ENCODE peak calls at places on chromosomes 16 and 17, in five cellular contexts. W is H9; S is psoas muscle; G is CD8-positive, alpha-beta T cell; X is Peyer's patch. B is an unnamed sample. For H3K9me3 and H3K27me3, the result is how much of the 10 kb centered on the place peaks cover.

GRCh38 chr16:1133810-1134520 is 18.9 kb upstream of the CACNA1H start:
- DNase-seq in W (no peak), S (no peak), G (no peak), X (no peak), B (no peak)

GRCh38 chr16:69084301-69084700 is 21.2 kb upstream of the HAS3 start:
- DNase-seq in W (no peak), X (no peak), S (no peak), G (no peak), B (no peak)

GRCh38 chr16:19757762-19758595 is 39.9 kb downstream of the IQCK start:
- DNase-seq in X (no peak), G (no peak), W (no peak), S (no peak), B (no peak)

GRCh38 chr16:23469814-23470213 is 16.8 kb upstream of the COG7 start:
- DNase-seq in S (no peak), G (no peak), X (no peak), W (no peak), B (no peak)

GRCh38 chr16:47644166-47644565 is 183.0 kb downstream of the PHKB start:
- DNase-seq in G (no peak), X (no peak), S (no peak), W (no peak), B (no peak)

GRCh38 chr16:49701867-49702494 is 153.9 kb downstream of the ZNF423 start:
- DNase-seq in S (peak), W (peak), G (no peak), X (peak), B (peak)

GRCh38 chr17:57561072-57561861 is 183.8 kb downstream of the CCDC182 start:
- DNase-seq in W (no peak), X (no peak), G (no peak), S (no peak), B (no peak)

GRCh38 chr16:1450218-1450617 is 5.9 kb upstream of the CCDC154 start:
- DNase-seq in G (no peak), W (no peak), X (no peak), S (no peak), B (no peak)

GRCh38 chr17:13671771-13672170 is 70.0 kb upstream of the HS3ST3A1 start:
- DNase-seq in G (no peak), W (no peak), S (no peak), X (no peak), B (no peak)
- H3K9me3 ChIP-seq in G (under half), W (under half), S (under half), X (under half), B (under half)

DNA sequence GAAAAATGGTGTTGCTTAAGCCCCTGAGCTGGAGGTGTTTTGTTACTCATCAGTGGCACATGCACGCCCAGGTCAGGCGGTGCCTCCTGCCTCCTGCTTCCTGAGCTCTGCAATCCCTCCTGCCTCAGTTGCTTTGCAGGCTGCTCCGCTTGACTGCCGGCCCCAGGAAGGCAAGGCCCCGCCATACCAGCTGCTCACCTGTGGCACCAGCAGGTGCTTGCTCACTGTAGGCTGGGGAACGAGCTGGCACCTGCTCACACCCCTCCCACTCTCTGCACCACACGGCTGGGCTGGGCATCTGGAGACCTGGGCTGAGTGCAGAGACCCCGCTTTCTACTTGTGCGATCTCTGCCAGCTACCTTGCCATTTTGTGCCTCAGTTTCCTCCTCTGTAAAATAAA is 200.2 kb downstream of the RBFOX3 start:
- DNase-seq in G (no peak), X (no peak), S (no peak), W (no peak), B (no peak)
- H3K27me3 ChIP-seq in G (under half), X (under half), S (half or more), W (under half), B (under half)

DNA sequence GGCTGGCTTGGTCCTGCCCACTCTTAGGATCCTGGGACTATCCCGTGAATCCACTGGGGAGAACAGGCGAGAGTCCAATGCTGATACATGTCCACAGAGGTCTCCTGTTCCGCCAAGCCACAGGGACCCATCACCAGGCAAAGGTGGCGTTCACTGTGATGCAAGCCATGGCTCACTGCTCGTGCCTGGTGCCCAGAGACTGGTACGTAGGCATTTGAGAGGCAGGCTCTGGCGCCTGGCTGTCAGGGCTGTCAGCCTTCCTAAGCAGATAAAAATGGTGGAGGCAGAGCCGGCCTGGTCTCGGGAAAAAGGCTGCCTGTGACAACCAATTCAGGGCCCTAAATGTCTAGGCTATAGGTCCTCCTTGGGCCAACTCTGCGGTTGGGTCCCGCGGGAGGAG is 2329.0 kb downstream of the TP53TG3F start:
- DNase-seq in X (no peak), S (no peak), G (no peak), W (no peak), B (no peak)
- H3K9me3 ChIP-seq in X (under half), S (under half), G (under half), W (half or more), B (under half)

DNA sequence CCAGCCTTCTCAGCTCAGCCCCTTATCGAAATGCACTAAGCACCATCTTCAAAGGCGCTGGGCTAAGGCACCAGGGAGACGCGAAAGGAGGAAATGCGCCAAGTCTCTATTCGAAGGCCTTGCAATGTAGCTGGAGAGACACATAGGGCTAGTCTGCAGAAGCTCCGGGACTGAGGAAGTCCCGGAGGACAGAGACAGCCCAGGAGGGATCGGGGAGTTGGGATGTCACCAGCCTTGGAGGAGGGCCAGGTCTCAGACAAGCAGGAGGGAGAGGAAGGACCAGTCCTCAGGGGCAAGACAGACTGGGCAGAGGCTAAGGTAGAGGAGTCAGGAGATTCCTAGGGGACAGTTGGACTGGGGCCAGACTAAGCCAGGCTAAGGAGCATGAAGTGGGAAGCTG is 8.5 kb downstream of the C17orf100 start:
- DNase-seq in X (no peak), W (peak), G (no peak), S (no peak), B (no peak)
- H3K27me3 ChIP-seq in X (under half), W (under half), G (under half), S (under half), B (under half)

GRCh38 chr16:89224665-89225064 is 7.2 kb downstream of the ZNF778 start:
- DNase-seq in W (no peak), S (no peak), G (no peak), X (no peak), B (no peak)

GRCh38 chr16:89232107-89232506 is 14.6 kb downstream of the ZNF778 start:
- DNase-seq in G (no peak), W (no peak), S (no peak), X (no peak), B (no peak)

GRCh38 chr16:89233678-89234490 is 16.4 kb downstream of the ZNF778 start:
- DNase-seq in S (no peak), X (no peak), W (no peak), G (no peak), B (no peak)

DNA sequence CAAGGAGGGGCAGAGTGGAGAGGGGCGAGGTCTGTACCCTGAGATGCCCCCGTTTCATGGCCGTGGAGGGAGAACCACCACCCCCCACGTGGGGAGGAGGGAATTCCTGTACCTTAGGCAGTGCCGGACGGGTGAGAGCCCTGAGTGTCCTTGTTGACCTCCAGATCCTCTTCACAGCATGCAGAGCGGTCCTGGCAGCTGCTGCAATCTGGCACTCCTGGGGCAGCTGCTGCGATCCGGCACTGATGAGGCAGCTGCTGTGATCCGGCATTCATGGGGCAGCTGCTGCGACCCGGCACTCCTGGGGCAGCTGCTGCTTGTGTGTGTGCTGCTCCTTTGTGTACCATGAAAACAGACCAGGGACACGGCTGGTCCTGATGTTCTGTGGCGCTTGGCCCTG is 12.7 kb downstream of the ZNF778 start:
- DNase-seq in X (no peak), W (no peak), S (no peak), G (no peak), B (no peak)
- H3K9me3 ChIP-seq in X (under half), W (under half), S (under half), G (under half), B (under half)